ENCODE peak calls at places on chromosome 12, in seven cellular contexts. Z, G, B, R, T, C and P are unnamed samples.

GRCh38 chr12:92603741-92604432 is 98.9 kb upstream of the PLEKHG7 start:
- DNase-seq in T (no peak), Z (no peak), B (no peak), R (no peak), G (no peak), C (peak), P (no peak)

GRCh38 chr12:123761841-123762714 is at the start of gene DNAH10:
- DNase-seq in C (no peak), B (peak), G (peak), R (no peak), Z (peak), T (peak), P (peak)

GRCh38 chr12:132413931-132414588 is 75.9 kb upstream of the FBRSL1 start:
- DNase-seq in B (no peak), Z (no peak), C (no peak), R (no peak), G (peak), T (peak), P (no peak)

GRCh38 chr12:96401061-96401871 is 1.0 kb upstream of the CDK17 start:
- DNase-seq in G (peak), R (no peak), C (peak), T (peak), B (no peak), Z (peak), P (peak)

GRCh38 chr12:20508362-20508761 is 140.0 kb downstream of the PDE3A start:
- DNase-seq in T (no peak), B (no peak), C (no peak), Z (peak), G (no peak), R (no peak), P (peak)

GRCh38 chr12:2256915-2257314 is 204.1 kb downstream of the CACNA1C start:
- DNase-seq in T (no peak), C (no peak), G (no peak), Z (peak), R (no peak), B (no peak), P (peak)

GRCh38 chr12:110314308-110314707 is 33.3 kb downstream of the ATP2A2 start:
- DNase-seq in C (peak), R (no peak), Z (peak), B (no peak), G (no peak), T (no peak), P (peak)

GRCh38 chr12:59357811-59358210 is 238.0 kb upstream of the SLC16A7 start:
- DNase-seq in Z (peak), B (no peak), C (no peak), T (no peak), R (no peak), G (no peak), P (no peak)

GRCh38 chr12:109439181-109439580 is 37.9 kb downstream of the KCTD10 start:
- DNase-seq in R (no peak), B (no peak), G (no peak), Z (no peak), C (no peak), T (no peak), P (no peak)